ENCODE peak calls at places on chromosomes 5 and 9, in six cellular contexts. D, J, O, Z, E and U are unnamed samples.

GRCh38 chr9:130172161-130172857 is at the start of gene NCS1:
- DNase-seq in O (peak), D (peak), J (peak), E (peak), Z (peak), U (no peak)

GRCh38 chr9:121323449-121324151 is 46.5 kb downstream of the STOM start:
- DNase-seq in E (no peak), O (no peak), Z (no peak), D (no peak), J (no peak), U (no peak)

GRCh38 chr5:79547982-79548381 is 34.0 kb upstream of the HOMER1 start:
- DNase-seq in O (no peak), E (peak), Z (no peak), D (no peak), J (no peak), U (no peak)

GRCh38 chr9:36007309-36007708 is 29.4 kb upstream of the RECK start:
- DNase-seq in Z (no peak), O (no peak), D (no peak), E (no peak), J (no peak), U (no peak)

GRCh38 chr9:133256686-133257091 is 18.3 kb downstream of the ABO start:
- DNase-seq in E (no peak), J (no peak), Z (no peak), O (no peak), D (no peak), U (no peak)

GRCh38 chr5:157196045-157196444 is 15.4 kb downstream of the ITK start:
- DNase-seq in O (no peak), J (no peak), Z (no peak), D (no peak), E (no peak), U (no peak)

GRCh38 chr9:108606408-108606807 is 249.4 kb downstream of the ACTL7B start:
- DNase-seq in E (peak), O (no peak), J (no peak), Z (no peak), D (peak), U (no peak)

GRCh38 chr5:134174841-134175839 is 1.6 kb downstream of the SKP1 start:
- DNase-seq in D (peak), O (no peak), E (peak), J (no peak), Z (no peak), U (no peak)

GRCh38 chr9:33221568-33221884 is 18.4 kb upstream of the SPINK4 start:
- DNase-seq in J (no peak), O (no peak), D (no peak), E (no peak), Z (no peak), U (no peak)

GRCh38 chr5:41196197-41196596 is 17.1 kb downstream of the C6 start:
- DNase-seq in O (no peak), Z (no peak), J (no peak), D (no peak), E (no peak), U (no peak)

GRCh38 chr5:61450880-61451279 is 118.8 kb downstream of the ZSWIM6 start:
- DNase-seq in J (no peak), Z (no peak), O (no peak), D (peak), E (peak), U (peak)